ENCODE peak calls at places on chromosomes 12 and 14, in four cellular contexts. One of them, this sample, is unnamed.
A peak's percentile ranks its signal among the peaks of the same experiment; 100 is the strongest.

GRCh38 chr14:99884834-99885648 is 91.8 kb downstream of the EML1 start:
- DNase-seq in fibroblast of lung: peak; percentile 59
- DNase-seq in astrocyte: peak; percentile 47
- DNase-seq in cardiac muscle cell: peak; percentile 71
- DNase-seq in this sample: peak; percentile 84

GRCh38 chr12:27843714-27844245 is 63.7 kb upstream of the MANSC4 start:
- DNase-seq in fibroblast of lung: peak; percentile 94
- DNase-seq in astrocyte: peak; percentile 95
- DNase-seq in cardiac muscle cell: no peak
- DNase-seq in this sample: peak; percentile 91

GRCh38 chr12:59151243-59151642 is 230.9 kb upstream of the LRIG3 start:
- DNase-seq in fibroblast of lung: peak; percentile 74
- DNase-seq in astrocyte: peak; percentile 62
- DNase-seq in cardiac muscle cell: no peak
- DNase-seq in this sample: peak; percentile 56

GRCh38 chr14:31204593-31205534 is 2.7 kb downstream of the HECTD1 start:
- DNase-seq in fibroblast of lung: no peak
- DNase-seq in astrocyte: no peak
- DNase-seq in cardiac muscle cell: no peak
- DNase-seq in this sample: no peak

GRCh38 chr12:110546339-110546738 is 36.8 kb downstream of the PPTC7 start:
- DNase-seq in fibroblast of lung: peak; percentile 96
- DNase-seq in astrocyte: peak; percentile 95
- DNase-seq in cardiac muscle cell: no peak
- DNase-seq in this sample: peak; percentile 89

GRCh38 chr12:100675432-100675831 is 101.9 kb downstream of the GAS2L3 start:
- DNase-seq in fibroblast of lung: peak; percentile 45
- DNase-seq in astrocyte: peak; percentile 34
- DNase-seq in cardiac muscle cell: no peak
- DNase-seq in this sample: no peak

GRCh38 chr12:28378749-28379148 is 188.5 kb downstream of the CCDC91 start:
- DNase-seq in fibroblast of lung: peak; percentile 96
- DNase-seq in astrocyte: peak; percentile 96
- DNase-seq in cardiac muscle cell: no peak
- DNase-seq in this sample: peak; percentile 99

GRCh38 chr14:61455351-61455750 is 134.0 kb downstream of the PRKCH start:
- DNase-seq in fibroblast of lung: no peak
- DNase-seq in astrocyte: no peak
- DNase-seq in cardiac muscle cell: no peak
- DNase-seq in this sample: no peak

GRCh38 chr12:49538740-49539403 is at the start of gene KCNH3:
- DNase-seq in fibroblast of lung: peak; percentile 57
- DNase-seq in astrocyte: peak; percentile 30
- DNase-seq in cardiac muscle cell: peak; percentile 76
- DNase-seq in this sample: peak; percentile 55

GRCh38 chr12:123457980-123458779 is at the start of gene SNRNP35:
- DNase-seq in fibroblast of lung: peak; percentile 79
- DNase-seq in astrocyte: peak; percentile 67
- DNase-seq in cardiac muscle cell: peak; percentile 80
- DNase-seq in this sample: peak; percentile 90

GRCh38 chr14:73750161-73750901 is 36.1 kb upstream of the PNMA1 start:
- DNase-seq in fibroblast of lung: no peak
- DNase-seq in astrocyte: no peak
- DNase-seq in cardiac muscle cell: no peak
- DNase-seq in this sample: no peak

GRCh38 chr12:96424601-96425000 is 24.4 kb upstream of the CDK17 start:
- DNase-seq in fibroblast of lung: peak; percentile 46
- DNase-seq in astrocyte: no peak
- DNase-seq in cardiac muscle cell: no peak
- DNase-seq in this sample: no peak

GRCh38 chr12:28998662-28999120 is 150.4 kb upstream of the FAR2 start:
- DNase-seq in fibroblast of lung: peak; percentile 47
- DNase-seq in astrocyte: peak; percentile 38
- DNase-seq in cardiac muscle cell: peak; percentile 2
- DNase-seq in this sample: peak; percentile 70

GRCh38 chr12:98852181-98852580 is 207.1 kb downstream of the APAF1 start:
- DNase-seq in fibroblast of lung: no peak
- DNase-seq in astrocyte: no peak
- DNase-seq in cardiac muscle cell: no peak
- DNase-seq in this sample: no peak

GRCh38 chr12:16112626-16113560 is 164.6 kb downstream of the SLC15A5 start:
- DNase-seq in fibroblast of lung: no peak
- DNase-seq in astrocyte: no peak
- DNase-seq in cardiac muscle cell: peak; percentile 61
- DNase-seq in this sample: peak; percentile 65

GRCh38 chr14:77043177-77043983 is 14.9 kb upstream of the IRF2BPL start:
- DNase-seq in fibroblast of lung: peak; percentile 94
- DNase-seq in astrocyte: peak; percentile 93
- DNase-seq in cardiac muscle cell: peak; percentile 45
- DNase-seq in this sample: peak; percentile 98

GRCh38 chr12:114166360-114166759 is 200.2 kb upstream of the RBM19 start:
- DNase-seq in fibroblast of lung: peak; percentile 10
- DNase-seq in astrocyte: peak; percentile 9
- DNase-seq in cardiac muscle cell: peak; percentile 79
- DNase-seq in this sample: peak; percentile 42

GRCh38 chr12:70043490-70044138 is 199.6 kb upstream of the CNOT2 start:
- DNase-seq in fibroblast of lung: peak; percentile 9
- DNase-seq in astrocyte: no peak
- DNase-seq in cardiac muscle cell: no peak
- DNase-seq in this sample: peak; percentile 37

GRCh38 chr14:95267306-95267705 is 52.4 kb downstream of the CLMN start:
- DNase-seq in fibroblast of lung: peak; percentile 70
- DNase-seq in astrocyte: peak; percentile 67
- DNase-seq in cardiac muscle cell: no peak
- DNase-seq in this sample: no peak

GRCh38 chr12:129579879-129580278 is 323.9 kb downstream of the TMEM132D start:
- DNase-seq in fibroblast of lung: no peak
- DNase-seq in astrocyte: no peak
- DNase-seq in cardiac muscle cell: no peak
- DNase-seq in this sample: no peak

GRCh38 chr12:100265732-100266131 is 1.1 kb downstream of the DEPDC4 start:
- DNase-seq in fibroblast of lung: no peak
- DNase-seq in astrocyte: no peak
- DNase-seq in cardiac muscle cell: no peak
- DNase-seq in this sample: no peak

DNA sequence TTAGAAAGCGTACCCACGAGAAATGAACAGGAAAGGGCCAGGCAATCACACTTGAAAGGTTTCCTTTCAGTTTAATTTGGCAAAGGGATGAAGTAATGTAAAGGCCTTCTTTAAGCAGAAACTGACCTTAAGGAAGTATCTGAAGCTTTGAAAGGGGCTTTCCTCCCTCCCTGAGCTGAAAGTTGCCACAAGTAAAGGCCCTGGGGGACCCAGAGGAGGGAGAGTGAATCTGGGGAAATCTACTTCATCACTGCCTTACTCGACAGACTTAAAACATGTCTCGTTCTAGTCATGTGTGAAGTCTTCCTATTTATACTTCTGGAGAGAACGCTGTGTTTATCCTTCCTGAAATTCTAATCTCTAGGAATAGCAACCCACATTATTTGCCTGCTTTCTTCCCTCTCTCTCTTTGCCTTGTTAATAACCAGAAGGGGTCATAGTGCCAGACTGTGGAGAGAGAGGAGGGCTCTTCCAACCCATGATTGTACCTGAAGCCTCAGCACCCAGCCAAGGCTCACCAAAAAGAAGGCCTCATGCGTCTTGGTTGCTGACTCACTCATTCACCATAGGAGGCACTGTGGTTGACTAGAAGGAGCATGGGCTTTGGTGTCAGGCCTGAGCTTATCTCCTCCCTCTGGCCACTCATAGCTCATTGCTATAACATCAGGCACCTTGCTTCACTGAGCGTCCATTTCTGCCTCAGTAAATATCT is 10.2 kb upstream of the GPX2 start:
- DNase-seq in fibroblast of lung: no peak
- DNase-seq in astrocyte: no peak
- DNase-seq in cardiac muscle cell: no peak
- DNase-seq in this sample: no peak
- TF ChIP-seq CTCF in fibroblast of lung: no peak
- TF ChIP-seq CTCF in astrocyte: no peak
- TF ChIP-seq CTCF in cardiac muscle cell: no peak
- TF ChIP-seq CTCF in this sample: no peak

DNA sequence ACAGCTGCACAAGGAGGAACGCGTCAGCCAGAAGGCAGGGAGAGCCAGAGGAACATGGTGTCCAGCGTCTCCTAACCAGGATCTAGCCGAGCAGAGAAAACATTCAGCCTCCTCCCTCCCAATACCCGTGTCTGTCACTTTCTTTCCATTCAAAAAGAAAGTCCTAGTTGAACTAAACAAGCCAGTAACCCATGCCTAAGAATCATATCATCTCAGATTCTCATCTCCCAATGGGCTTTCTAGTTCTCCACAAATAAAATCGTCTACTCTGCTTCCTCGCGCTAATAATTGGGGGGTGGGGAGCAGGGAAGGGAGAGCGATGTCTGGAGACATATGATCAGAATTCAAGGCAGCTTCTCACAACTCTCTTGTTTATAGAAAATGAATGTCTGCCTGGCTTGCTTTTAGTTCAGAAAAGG is 7.4 kb downstream of the NKX2-1 start:
- DNase-seq in fibroblast of lung: no peak
- DNase-seq in astrocyte: no peak
- DNase-seq in cardiac muscle cell: no peak
- DNase-seq in this sample: no peak
- H3K4me3 ChIP-seq in fibroblast of lung: no peak overlapping the region
- H3K4me3 ChIP-seq in astrocyte: no peak overlapping the region
- H3K4me3 ChIP-seq in cardiac muscle cell: no peak overlapping the region
- H3K4me3 ChIP-seq in this sample: no peak overlapping the region

GRCh38 chr12:18246057-18246456 is 15.3 kb upstream of the PIK3C2G start:
- DNase-seq in fibroblast of lung: no peak
- DNase-seq in astrocyte: no peak
- DNase-seq in cardiac muscle cell: no peak
- DNase-seq in this sample: no peak
- TF ChIP-seq CTCF in fibroblast of lung: peak; percentile 17
- TF ChIP-seq CTCF in astrocyte: peak; percentile 16
- TF ChIP-seq CTCF in cardiac muscle cell: no peak
- TF ChIP-seq CTCF in this sample: peak; percentile 37

GRCh38 chr12:91180577-91180976 is 2.0 kb downstream of the DCN start:
- DNase-seq in fibroblast of lung: peak; percentile 86
- DNase-seq in astrocyte: peak; percentile 83
- DNase-seq in cardiac muscle cell: no peak
- DNase-seq in this sample: peak; percentile 90
- H3K4me3 ChIP-seq in fibroblast of lung: peak overlapping the region; percentile 50
- H3K4me3 ChIP-seq in astrocyte: peak overlapping the region; percentile 40
- H3K4me3 ChIP-seq in cardiac muscle cell: no peak overlapping the region
- H3K4me3 ChIP-seq in this sample: peak overlapping the region; percentile 72

GRCh38 chr14:34775922-34776321 is 61.5 kb upstream of the CFL2 start:
- DNase-seq in fibroblast of lung: no peak
- DNase-seq in astrocyte: no peak
- DNase-seq in cardiac muscle cell: no peak
- DNase-seq in this sample: no peak

GRCh38 chr14:34782031-34782430 is 67.6 kb upstream of the CFL2 start:
- DNase-seq in fibroblast of lung: no peak
- DNase-seq in astrocyte: no peak
- DNase-seq in cardiac muscle cell: no peak
- DNase-seq in this sample: peak; percentile 2

GRCh38 chr14:34778744-34779143 is 64.4 kb upstream of the CFL2 start:
- DNase-seq in fibroblast of lung: no peak
- DNase-seq in astrocyte: no peak
- DNase-seq in cardiac muscle cell: no peak
- DNase-seq in this sample: no peak

GRCh38 chr14:34781242-34781641 is 66.8 kb upstream of the CFL2 start:
- DNase-seq in fibroblast of lung: peak; percentile 81
- DNase-seq in astrocyte: peak; percentile 77
- DNase-seq in cardiac muscle cell: no peak
- DNase-seq in this sample: peak; percentile 79

GRCh38 chr14:34780646-34781045 is 66.3 kb upstream of the CFL2 start:
- DNase-seq in fibroblast of lung: no peak
- DNase-seq in astrocyte: no peak
- DNase-seq in cardiac muscle cell: no peak
- DNase-seq in this sample: no peak
- TF ChIP-seq CTCF in fibroblast of lung: no peak
- TF ChIP-seq CTCF in astrocyte: no peak
- TF ChIP-seq CTCF in cardiac muscle cell: no peak
- TF ChIP-seq CTCF in this sample: no peak